ENCODE peak calls at places on chromosomes 16 and 17, in six cellular contexts. J, M, Z, H, B and Y are unnamed samples.

GRCh38 chr17:75390982-75391381 is 14.5 kb downstream of the GRB2 start:
- DNase-seq in Z (no peak), B (no peak), J (no peak), M (no peak), H (peak; percentile 73), Y (no peak)

GRCh38 chr16:83268164-83268563 is 539.6 kb upstream of the HSBP1 start:
- DNase-seq in H (no peak), Z (no peak), J (no peak), B (no peak), M (no peak), Y (no peak)

GRCh38 chr17:8189711-8190477 is at the start of gene BORCS6:
- DNase-seq in H (peak; percentile 99), B (peak; percentile 97), Z (peak; percentile 98), M (peak; percentile 99), J (peak; percentile 98), Y (peak; percentile 93)

GRCh38 chr16:81035975-81036750 is 521 bp downstream of the ATMIN start:
- DNase-seq in Z (peak; percentile 67), B (peak; percentile 39), M (peak; percentile 69), J (peak; percentile 70), H (peak; percentile 69), Y (peak; percentile 3)

GRCh38 chr17:18966831-18967624 is 15.1 kb downstream of the SLC5A10 start:
- DNase-seq in M (peak; percentile 68), J (peak; percentile 84), Z (peak; percentile 51), H (peak; percentile 24), B (no peak), Y (no peak)

GRCh38 chr17:36703860-36704266 is 102.5 kb downstream of the MRM1 start:
- DNase-seq in M (peak; percentile 94), Z (peak; percentile 76), H (peak; percentile 46), B (peak; percentile 46), J (peak; percentile 94), Y (peak; percentile 15)

GRCh38 chr16:8183186-8184099 is 406.9 kb downstream of the TMEM114 start:
- DNase-seq in J (no peak), Z (no peak), B (no peak), M (no peak), H (no peak), Y (no peak)

GRCh38 chr17:73834684-73835343 is 190.6 kb upstream of the SDK2 start:
- DNase-seq in M (no peak), H (no peak), Z (no peak), B (no peak), J (no peak), Y (no peak)

GRCh38 chr16:56202036-56202435 is 10.7 kb downstream of the GNAO1 start:
- DNase-seq in H (no peak), Z (no peak), B (no peak), M (no peak), J (no peak), Y (peak; percentile 49)

GRCh38 chr17:58960068-58960467 is 146.6 kb downstream of the TRIM37 start:
- DNase-seq in B (peak; percentile 10), M (peak; percentile 50), Z (peak; percentile 50), J (no peak), H (peak; percentile 70), Y (peak; percentile 87)

GRCh38 chr17:64718058-64718457 is 56.0 kb upstream of the SMURF2 start:
- DNase-seq in J (no peak), B (no peak), H (no peak), M (no peak), Z (no peak), Y (peak; percentile 75)

GRCh38 chr17:81093576-81094223 is 58.7 kb downstream of the BAIAP2 start:
- DNase-seq in B (no peak), Z (no peak), M (no peak), H (no peak), J (peak; percentile 18), Y (no peak)
- H3K4me2 ChIP-seq in B (no peak overlapping the region), Z (no peak overlapping the region), M (no peak overlapping the region), H (no peak overlapping the region), J (peak overlapping the region; percentile 48), Y (peak overlapping the region; percentile 55)

DNA sequence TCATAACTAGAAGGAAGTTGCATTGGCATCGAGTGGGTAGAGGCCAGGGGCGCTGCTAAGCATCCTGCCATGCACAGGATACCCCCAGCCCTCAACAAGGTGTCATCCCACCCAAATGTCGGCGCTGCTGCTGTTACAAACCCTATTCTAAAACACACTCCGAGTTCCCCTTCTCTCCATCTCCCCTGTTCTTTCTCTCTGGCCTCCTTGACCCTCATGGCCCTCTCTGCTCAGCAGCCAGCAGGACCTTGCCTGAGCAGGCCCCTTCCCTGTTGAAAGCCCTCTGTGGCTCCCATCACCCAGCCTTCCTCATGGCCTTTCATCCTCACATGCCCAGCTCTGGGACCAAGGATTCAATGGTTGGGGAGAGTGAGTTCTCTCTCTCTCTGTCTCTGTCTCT is 22.3 kb upstream of the CACNG5 start:
- DNase-seq in M (no peak), B (no peak), H (no peak), J (no peak), Z (no peak), Y (no peak)
- TF ChIP-seq EZH2phosphoT487 in M (no peak), B (no peak), H (no peak), J (no peak), Z (no peak), Y (no peak)

DNA sequence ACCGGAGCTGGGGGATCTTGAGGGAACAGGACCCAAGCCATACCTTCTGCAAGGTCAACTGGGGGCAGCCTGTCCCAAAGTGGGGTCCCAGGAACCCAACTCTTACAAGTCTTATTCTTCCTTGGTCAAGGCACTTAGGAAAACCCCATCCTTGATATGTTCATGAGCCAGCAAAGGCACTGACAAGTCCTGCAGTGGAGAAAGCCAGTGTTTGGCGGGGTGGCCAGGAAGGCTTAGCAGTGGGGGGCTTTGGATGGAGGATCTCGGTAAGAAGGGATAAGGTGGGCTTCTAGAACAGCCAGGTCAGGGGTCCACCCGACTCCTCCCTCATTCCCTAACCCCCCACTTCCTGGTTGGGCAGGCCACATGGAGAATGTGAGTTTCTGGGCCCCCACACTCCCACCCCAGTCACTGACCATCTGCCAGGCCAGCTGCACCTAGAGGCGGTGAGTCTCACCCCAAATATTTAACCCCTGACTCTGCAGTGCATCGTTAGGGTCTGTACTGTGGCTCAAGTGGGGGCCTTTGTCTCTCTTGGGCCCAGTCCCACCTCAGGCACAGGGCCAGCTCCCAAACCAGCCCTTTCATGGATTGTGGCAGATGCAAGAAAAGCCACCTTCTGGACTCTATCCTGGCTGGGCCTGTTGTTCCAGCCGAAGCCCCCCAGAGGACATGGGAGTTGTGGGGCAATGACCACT is 22.3 kb downstream of the PPL start:
- DNase-seq in J (no peak), Z (no peak), B (no peak), H (no peak), M (no peak), Y (no peak)
- H3K27ac ChIP-seq in J (no peak overlapping the region), Z (no peak overlapping the region), B (no peak overlapping the region), H (peak overlapping the region; percentile 15), M (no peak overlapping the region), Y (no peak overlapping the region)

GRCh38 chr17:81468765-81469121 is 43.9 kb downstream of the ACTG1 start:
- DNase-seq in B (no peak), J (no peak), M (no peak), Z (no peak), H (no peak), Y (no peak)

GRCh38 chr17:81470944-81471803 is 41.4 kb downstream of the ACTG1 start:
- DNase-seq in Z (no peak), J (peak; percentile 72), B (no peak), H (peak; percentile 74), M (no peak), Y (peak; percentile 57)

GRCh38 chr17:81470270-81470943 is 42.2 kb downstream of the ACTG1 start:
- DNase-seq in J (no peak), B (no peak), Z (no peak), H (no peak), M (no peak), Y (no peak)

GRCh38 chr17:81468111-81468764 is 44.4 kb downstream of the ACTG1 start:
- DNase-seq in M (no peak), B (no peak), H (no peak), Z (no peak), J (no peak), Y (no peak)

GRCh38 chr17:81469266-81469665 is 43.3 kb downstream of the ACTG1 start:
- DNase-seq in Z (no peak), H (no peak), B (no peak), J (no peak), M (no peak), Y (no peak)
- H3K4me2 ChIP-seq in Z (no peak overlapping the region), H (no peak overlapping the region), B (no peak overlapping the region), J (no peak overlapping the region), M (no peak overlapping the region), Y (no peak overlapping the region)

GRCh38 chr16:19114359-19115147 is 789 bp downstream of the ITPRIPL2 start:
- DNase-seq in J (peak; percentile 44), B (no peak), M (peak; percentile 84), H (peak; percentile 89), Z (peak; percentile 46), Y (peak; percentile 34)

GRCh38 chr16:19118938-19119431 is 5.2 kb downstream of the ITPRIPL2 start:
- DNase-seq in H (peak; percentile 96), B (no peak), Z (peak; percentile 63), M (no peak), J (no peak), Y (peak; percentile 76)

GRCh38 chr16:19116711-19117449 is 3.1 kb downstream of the ITPRIPL2 start:
- DNase-seq in H (peak; percentile 62), M (peak; percentile 19), Z (no peak), J (no peak), B (no peak), Y (no peak)

GRCh38 chr16:19113577-19114358 is at the start of gene ITPRIPL2:
- DNase-seq in B (no peak), M (peak; percentile 76), Z (peak; percentile 89), H (peak; percentile 96), J (peak; percentile 76), Y (peak; percentile 87)

GRCh38 chr16:19115148-19116021 is 1.6 kb downstream of the ITPRIPL2 start:
- DNase-seq in Z (no peak), M (peak; percentile 82), B (no peak), H (no peak), J (no peak), Y (no peak)
- TF ChIP-seq EZH2phosphoT487 in Z (no peak), M (no peak), B (no peak), H (no peak), J (no peak), Y (no peak)